ENCODE peak calls at places on chromosome 13, in five cellular contexts. One of them, this sample, is unnamed.

GRCh38 chr13:64078480-64078936 is 2662.9 kb upstream of the PCDH20 start:
- DNase-seq in T-cell: no peak
- DNase-seq in ELF-1: no peak
- DNase-seq in T-helper 2 cell: no peak
- DNase-seq in ovary: no peak
- DNase-seq in this sample: no peak

GRCh38 chr13:101530293-101530692 is 77.8 kb downstream of the ITGBL1 start:
- DNase-seq in T-cell: no peak
- DNase-seq in T-helper 2 cell: no peak
- DNase-seq in ovary: no peak
- DNase-seq in ELF-1: no peak
- DNase-seq in this sample: no peak

GRCh38 chr13:106418556-106418955 is 116.9 kb downstream of the EFNB2 start:
- DNase-seq in T-helper 2 cell: no peak
- DNase-seq in T-cell: no peak
- DNase-seq in ELF-1: no peak
- DNase-seq in ovary: no peak
- DNase-seq in this sample: no peak

GRCh38 chr13:93878675-93879074 is 600.8 kb downstream of the DCT start:
- DNase-seq in T-helper 2 cell: no peak
- DNase-seq in ELF-1: no peak
- DNase-seq in T-cell: no peak
- DNase-seq in ovary: no peak
- DNase-seq in this sample: no peak

GRCh38 chr13:63085851-63086250 is 1670.2 kb upstream of the PCDH20 start:
- DNase-seq in ELF-1: no peak
- DNase-seq in ovary: no peak
- DNase-seq in T-cell: no peak
- DNase-seq in T-helper 2 cell: no peak
- DNase-seq in this sample: no peak

GRCh38 chr13:78660130-78660857 is 1.3 kb upstream of the OBI1 start:
- DNase-seq in T-cell: peak; percentile 12
- DNase-seq in ELF-1: peak; percentile 45
- DNase-seq in ovary: no peak
- DNase-seq in T-helper 2 cell: no peak
- DNase-seq in this sample: no peak

GRCh38 chr13:106449096-106449495 is 86.4 kb downstream of the EFNB2 start:
- DNase-seq in ovary: no peak
- DNase-seq in ELF-1: no peak
- DNase-seq in T-cell: no peak
- DNase-seq in T-helper 2 cell: no peak
- DNase-seq in this sample: no peak

GRCh38 chr13:104286566-104287290 is 1220.5 kb upstream of the SLC10A2 start:
- DNase-seq in ELF-1: peak; percentile 1
- DNase-seq in ovary: no peak
- DNase-seq in T-cell: no peak
- DNase-seq in T-helper 2 cell: no peak
- DNase-seq in this sample: no peak

GRCh38 chr13:112733112-112733511 is 43.3 kb downstream of the ATP11A start:
- DNase-seq in T-helper 2 cell: no peak
- DNase-seq in ovary: no peak
- DNase-seq in T-cell: no peak
- DNase-seq in ELF-1: no peak
- DNase-seq in this sample: no peak

GRCh38 chr13:113547248-113547971 is 37.1 kb upstream of the TFDP1 start:
- DNase-seq in T-helper 2 cell: no peak
- DNase-seq in ovary: no peak
- DNase-seq in ELF-1: no peak
- DNase-seq in T-cell: no peak
- DNase-seq in this sample: no peak

GRCh38 chr13:37540228-37540627 is 58.3 kb downstream of the POSTN start:
- DNase-seq in ovary: no peak
- DNase-seq in T-cell: no peak
- DNase-seq in T-helper 2 cell: no peak
- DNase-seq in ELF-1: no peak
- DNase-seq in this sample: no peak

GRCh38 chr13:83622422-83622784 is 259.9 kb downstream of the SLITRK1 start:
- DNase-seq in ELF-1: no peak
- DNase-seq in ovary: no peak
- DNase-seq in T-helper 2 cell: no peak
- DNase-seq in T-cell: no peak
- DNase-seq in this sample: no peak

GRCh38 chr13:84607614-84608013 is 725.3 kb upstream of the SLITRK1 start:
- DNase-seq in ELF-1: no peak
- DNase-seq in T-helper 2 cell: no peak
- DNase-seq in T-cell: no peak
- DNase-seq in ovary: no peak
- DNase-seq in this sample: no peak

GRCh38 chr13:110433014-110433413 is 125.9 kb downstream of the COL4A2 start:
- DNase-seq in ovary: no peak
- DNase-seq in ELF-1: no peak
- DNase-seq in T-helper 2 cell: no peak
- DNase-seq in T-cell: no peak
- DNase-seq in this sample: no peak

GRCh38 chr13:21427741-21428140 is 31.4 kb downstream of the ZDHHC20 start:
- DNase-seq in T-helper 2 cell: no peak
- DNase-seq in T-cell: no peak
- DNase-seq in ovary: no peak
- DNase-seq in ELF-1: no peak
- DNase-seq in this sample: no peak

GRCh38 chr13:73399347-73400216 is 340.8 kb downstream of the KLF5 start:
- DNase-seq in ovary: no peak
- DNase-seq in T-helper 2 cell: no peak
- DNase-seq in ELF-1: peak; percentile 10
- DNase-seq in T-cell: no peak
- DNase-seq in this sample: no peak

GRCh38 chr13:29582171-29582570 is 13.3 kb downstream of the SLC7A1 start:
- DNase-seq in T-helper 2 cell: no peak
- DNase-seq in ovary: no peak
- DNase-seq in ELF-1: no peak
- DNase-seq in T-cell: no peak
- DNase-seq in this sample: no peak

GRCh38 chr13:33006646-33007045 is 9.6 kb upstream of the KL start:
- DNase-seq in T-cell: no peak
- DNase-seq in ELF-1: no peak
- DNase-seq in ovary: no peak
- DNase-seq in T-helper 2 cell: no peak
- DNase-seq in this sample: no peak

GRCh38 chr13:105814219-105814901 is 721.1 kb downstream of the EFNB2 start:
- DNase-seq in ovary: no peak
- DNase-seq in T-helper 2 cell: no peak
- DNase-seq in ELF-1: no peak
- DNase-seq in T-cell: no peak
- DNase-seq in this sample: no peak

GRCh38 chr13:51479199-51479523 is 26.3 kb upstream of the INTS6 start:
- DNase-seq in T-helper 2 cell: no peak
- DNase-seq in ELF-1: no peak
- DNase-seq in ovary: no peak
- DNase-seq in T-cell: no peak
- DNase-seq in this sample: no peak

GRCh38 chr13:49938921-49939320 is 2.8 kb upstream of the SPRYD7 start:
- DNase-seq in ovary: peak; percentile 44
- DNase-seq in T-helper 2 cell: no peak
- DNase-seq in T-cell: no peak
- DNase-seq in ELF-1: no peak
- DNase-seq in this sample: no peak

GRCh38 chr13:107079423-107080099 is 511.6 kb upstream of the ARGLU1 start:
- DNase-seq in T-helper 2 cell: no peak
- DNase-seq in T-cell: no peak
- DNase-seq in ELF-1: no peak
- DNase-seq in ovary: no peak
- DNase-seq in this sample: no peak

This sample was measured in effector memory CD8-positive, alpha-beta T cell.